ENCODE peak calls at places on chromosomes 13 and 19, in five cellular contexts. T, E, I, Z and J are unnamed samples.

GRCh38 chr19:55552620-55553019 is 7.3 kb upstream of the SBK3 start:
- DNase-seq in I (no peak), T (no peak), E (peak; percentile 96), Z (peak; percentile 43), J (no peak)

GRCh38 chr13:40975441-40975840 is 43.7 kb downstream of the ELF1 start:
- DNase-seq in T (no peak), E (no peak), Z (no peak), I (no peak), J (no peak)

GRCh38 chr19:39407644-39408391 is 1.2 kb downstream of the ZFP36 start:
- DNase-seq in I (no peak), T (peak; percentile 78), Z (peak; percentile 57), E (no peak), J (peak; percentile 56)

GRCh38 chr13:76663941-76664340 is 222.3 kb downstream of the KCTD12 start:
- DNase-seq in T (no peak), E (no peak), Z (peak; percentile 8), I (no peak), J (no peak)

GRCh38 chr19:49560358-49560900 is 19.9 kb downstream of the NOSIP start:
- DNase-seq in Z (no peak), I (no peak), E (no peak), T (peak; percentile 57), J (peak; percentile 35)

GRCh38 chr19:4803736-4804695 is 12.5 kb downstream of the FEM1A start:
- DNase-seq in T (peak; percentile 85), E (peak; percentile 28), I (no peak), Z (peak; percentile 53), J (no peak)

GRCh38 chr13:113491418-113491883 is 940 bp upstream of the DCUN1D2 start:
- DNase-seq in E (peak; percentile 27), I (no peak), Z (peak; percentile 27), T (no peak), J (peak; percentile 45)

GRCh38 chr19:7904074-7905020 is 670 bp downstream of the MAP2K7 start:
- DNase-seq in I (no peak), E (no peak), T (no peak), Z (no peak), J (no peak)

GRCh38 chr19:14073232-14073924 is 792 bp downstream of the MISP3 start:
- DNase-seq in Z (peak; percentile 87), I (peak; percentile 60), T (peak; percentile 87), E (peak; percentile 83), J (peak; percentile 77)

GRCh38 chr19:30669329-30670010 is 297.3 kb downstream of the ZNF536 start:
- DNase-seq in I (peak; percentile 8), Z (peak; percentile 23), E (peak; percentile 13), T (peak; percentile 72), J (peak; percentile 68)

GRCh38 chr13:107960301-107960700 is 255.0 kb downstream of the LIG4 start:
- DNase-seq in T (no peak), E (peak; percentile 1), Z (no peak), I (no peak), J (no peak)

GRCh38 chr19:16199275-16199932 is 1.7 kb downstream of the AP1M1 start:
- DNase-seq in Z (peak; percentile 9), T (no peak), I (no peak), E (no peak), J (no peak)